ENCODE peak calls at places on chromosomes 2 and 18, in four cellular contexts. T is renal cortical epithelial cell, P is HFF-Myc, F is NCI-H82. A is an unnamed sample.

GRCh38 chr2:179842498-179843153 is 18.8 kb downstream of the ZNF385B start:
- DNase-seq in T (no peak), F (peak; percentile 85), P (peak; percentile 12), A (no peak)

GRCh38 chr18:80145191-80145799 is 36.2 kb downstream of the ADNP2 start:
- DNase-seq in T (peak; percentile 18), P (no peak), F (no peak), A (no peak)

GRCh38 chr2:65017335-65017734 is 28.1 kb downstream of the SLC1A4 start:
- DNase-seq in F (no peak), P (no peak), T (no peak), A (no peak)

GRCh38 chr2:32522770-32523169 is 105.1 kb upstream of the TTC27 start:
- DNase-seq in F (no peak), T (no peak), P (no peak), A (no peak)

GRCh38 chr2:151051584-151052220 is 210.0 kb downstream of the RBM43 start:
- DNase-seq in P (no peak), T (peak; percentile 52), F (peak; percentile 76), A (no peak)

GRCh38 chr2:190843874-190844699 is 36.5 kb upstream of the GLS start:
- DNase-seq in F (no peak), P (no peak), T (peak; percentile 82), A (no peak)

GRCh38 chr18:10559566-10560456 is 34.0 kb downstream of the NAPG start:
- DNase-seq in P (no peak), T (no peak), F (peak; percentile 78), A (peak; percentile 20)

GRCh38 chr2:69454976-69455375 is 17.7 kb upstream of the NFU1 start:
- DNase-seq in P (no peak), T (no peak), F (no peak), A (no peak)

GRCh38 chr2:128291161-128291843 is 27.4 kb downstream of the HS6ST1 start:
- DNase-seq in F (peak; percentile 25), T (peak; percentile 12), P (no peak), A (no peak)

GRCh38 chr2:203330434-203330833 is 2.2 kb downstream of the ABI2 start:
- DNase-seq in F (peak; percentile 31), T (peak; percentile 64), P (no peak), A (no peak)

GRCh38 chr18:10299686-10300085 is 154.7 kb upstream of the APCDD1 start:
- DNase-seq in F (no peak), P (peak; percentile 83), T (no peak), A (no peak)

GRCh38 chr18:48222118-48222517 is 187.1 kb downstream of the ZBTB7C start:
- DNase-seq in F (peak; percentile 16), P (no peak), T (peak; percentile 82), A (no peak)

GRCh38 chr2:172564376-172564775 is 8.5 kb downstream of the PDK1 start:
- DNase-seq in F (no peak), P (no peak), T (no peak), A (no peak)

GRCh38 chr2:45892757-45893156 is 241.3 kb downstream of the PRKCE start:
- DNase-seq in F (peak; percentile 52), T (peak; percentile 27), P (no peak), A (no peak)

GRCh38 chr2:97761192-97761591 is 47.8 kb downstream of the ZAP70 start:
- DNase-seq in P (no peak), F (no peak), T (no peak), A (no peak)

GRCh38 chr2:240701736-240702639 is 10.3 kb downstream of the AQP12A start:
- DNase-seq in T (no peak), F (no peak), P (no peak), A (no peak)

GRCh38 chr2:222912776-222913175 is 51.9 kb downstream of the ACSL3 start:
- DNase-seq in T (no peak), F (no peak), P (no peak), A (no peak)

GRCh38 chr18:5738561-5738960 is 156.8 kb downstream of the TMEM200C start:
- DNase-seq in F (no peak), T (no peak), P (no peak), A (no peak)

GRCh38 chr2:185044323-185044874 is 446.1 kb downstream of the ZNF804A start:
- DNase-seq in F (peak; percentile 46), T (no peak), P (no peak), A (no peak)

GRCh38 chr2:113847144-113847543 is 42.7 kb upstream of the ACTR3 start:
- DNase-seq in T (peak; percentile 96), P (peak; percentile 10), F (no peak), A (no peak)

GRCh38 chr2:133718688-133719201 is 150.5 kb upstream of the NCKAP5 start:
- DNase-seq in T (peak; percentile 80), F (no peak), P (peak; percentile 22), A (no peak)

GRCh38 chr18:63140038-63140450 is 179.5 kb downstream of the BCL2 start:
- DNase-seq in F (no peak), T (no peak), P (no peak), A (no peak)

GRCh38 chr2:98412751-98413445 is 31.8 kb upstream of the INPP4A start:
- DNase-seq in F (peak; percentile 93), T (peak; percentile 47), P (peak; percentile 35), A (no peak)

GRCh38 chr18:70907673-70908072 is 618.8 kb downstream of the SOCS6 start:
- DNase-seq in P (no peak), F (peak; percentile 5), T (no peak), A (no peak)

GRCh38 chr2:158748925-158749590 is 46.1 kb upstream of the DAPL1 start:
- DNase-seq in P (no peak), T (no peak), F (no peak), A (no peak)

GRCh38 chr18:50769463-50769862 is 50.4 kb downstream of the MRO start:
- DNase-seq in T (no peak), F (no peak), P (no peak), A (no peak)

GRCh38 chr2:102606353-102606752 is 13.0 kb upstream of the SLC9A2 start:
- DNase-seq in F (no peak), P (peak; percentile 12), T (peak; percentile 98), A (no peak)

GRCh38 chr2:176682278-176682677 is 413.0 kb downstream of the MTX2 start:
- DNase-seq in F (no peak), P (no peak), T (no peak), A (no peak)

GRCh38 chr2:101679037-101679726 is 18.3 kb upstream of the MAP4K4 start:
- DNase-seq in P (no peak), F (no peak), T (peak; percentile 43), A (no peak)

GRCh38 chr2:222256250-222256649 is 42.5 kb downstream of the PAX3 start:
- DNase-seq in F (no peak), T (no peak), P (no peak), A (no peak)

GRCh38 chr2:20972110-20972509 is 71.8 kb downstream of the APOB start:
- DNase-seq in T (no peak), F (no peak), P (no peak), A (no peak)

GRCh38 chr2:234483568-234484251 is 13.2 kb downstream of the ARL4C start:
- DNase-seq in P (no peak), F (no peak), T (peak; percentile 33), A (peak; percentile 47)

GRCh38 chr18:2223394-2223793 is 347.9 kb downstream of the METTL4 start:
- DNase-seq in F (peak; percentile 62), T (peak; percentile 55), P (no peak), A (no peak)

GRCh38 chr2:105569616-105570015 is 170.8 kb upstream of the FHL2 start:
- DNase-seq in P (no peak), F (no peak), T (no peak), A (no peak)

GRCh38 chr18:13530215-13530878 is 196.0 kb downstream of the FAM210A start:
- DNase-seq in T (no peak), F (no peak), P (no peak), A (no peak)

GRCh38 chr2:38409136-38409903 is 32.2 kb upstream of the ATL2 start:
- DNase-seq in T (no peak), F (no peak), P (no peak), A (no peak)

GRCh38 chr2:63539416-63540162 is 48.7 kb downstream of the WDPCP start:
- DNase-seq in P (no peak), T (no peak), F (no peak), A (no peak)